ENCODE peak calls at places on chromosomes 13 and 19, in four cellular contexts. X is tibial nerve, F is right lobe of liver, L is HCT116. R is an unnamed sample.

GRCh38 chr19:28359819-28360414 is 853.0 kb downstream of the UQCRFS1 start:
- DNase-seq in X (no peak), L (no peak), F (no peak), R (no peak)

GRCh38 chr13:100394005-100394695 is 194.4 kb downstream of the GGACT start:
- DNase-seq in L (peak), X (no peak), F (no peak), R (peak)

GRCh38 chr19:43780706-43781525 is at the start of gene KCNN4:
- DNase-seq in X (no peak), L (peak), F (no peak), R (no peak)

GRCh38 chr13:48068036-48068435 is 26.9 kb downstream of the MED4 start:
- DNase-seq in X (no peak), L (no peak), F (no peak), R (no peak)

GRCh38 chr19:38952395-38953165 is 21.8 kb downstream of the MRPS12 start:
- DNase-seq in L (no peak), F (peak), X (no peak), R (peak)

GRCh38 chr13:97471721-97472120 is 37.8 kb downstream of the RAP2A start:
- DNase-seq in X (no peak), F (no peak), L (no peak), R (no peak)

GRCh38 chr19:15144046-15144646 is 36.9 kb downstream of the SYDE1 start:
- DNase-seq in L (no peak), X (no peak), F (no peak), R (no peak)

GRCh38 chr13:91988331-91988730 is 589.9 kb downstream of the GPC5 start:
- DNase-seq in X (no peak), L (no peak), F (no peak), R (no peak)

GRCh38 chr19:46378268-46378667 is 31.4 kb downstream of the PPP5C start:
- DNase-seq in X (no peak), L (no peak), F (no peak), R (no peak)

GRCh38 chr13:107867701-107868661 is 347.4 kb downstream of the LIG4 start:
- DNase-seq in X (no peak), L (no peak), F (no peak), R (no peak)

GRCh38 chr19:11843741-11844140 is 4.8 kb upstream of the ZNF439 start:
- DNase-seq in F (no peak), X (no peak), L (no peak), R (no peak)

GRCh38 chr19:31254611-31255010 is 94.6 kb downstream of the TSHZ3 start:
- DNase-seq in L (no peak), F (no peak), X (no peak), R (no peak)

GRCh38 chr19:31252476-31252875 is 96.8 kb downstream of the TSHZ3 start:
- DNase-seq in L (no peak), X (no peak), F (no peak), R (no peak)

GRCh38 chr19:31253816-31254551 is 95.3 kb downstream of the TSHZ3 start:
- DNase-seq in F (no peak), L (no peak), X (no peak), R (no peak)

GRCh38 chr19:31249217-31249616 is 100.0 kb downstream of the TSHZ3 start:
- DNase-seq in X (no peak), F (no peak), L (no peak), R (no peak)
- TF ChIP-seq CTCF in X (no peak), F (peak), L (no peak), R (no peak)

GRCh38 chr19:29682236-29682895 is 17.1 kb downstream of the PLEKHF1 start:
- DNase-seq in L (no peak), F (no peak), X (no peak), R (no peak)
- H3K4me3 ChIP-seq in L (no peak), F (no peak), X (no peak), R (no peak)

GRCh38 chr13:82655518-82655855 is 1226.8 kb downstream of the SLITRK1 start:
- DNase-seq in F (no peak), X (no peak), L (no peak), R (no peak)
- TF ChIP-seq CTCF in F (no peak), X (no peak), L (no peak), R (no peak)

DNA sequence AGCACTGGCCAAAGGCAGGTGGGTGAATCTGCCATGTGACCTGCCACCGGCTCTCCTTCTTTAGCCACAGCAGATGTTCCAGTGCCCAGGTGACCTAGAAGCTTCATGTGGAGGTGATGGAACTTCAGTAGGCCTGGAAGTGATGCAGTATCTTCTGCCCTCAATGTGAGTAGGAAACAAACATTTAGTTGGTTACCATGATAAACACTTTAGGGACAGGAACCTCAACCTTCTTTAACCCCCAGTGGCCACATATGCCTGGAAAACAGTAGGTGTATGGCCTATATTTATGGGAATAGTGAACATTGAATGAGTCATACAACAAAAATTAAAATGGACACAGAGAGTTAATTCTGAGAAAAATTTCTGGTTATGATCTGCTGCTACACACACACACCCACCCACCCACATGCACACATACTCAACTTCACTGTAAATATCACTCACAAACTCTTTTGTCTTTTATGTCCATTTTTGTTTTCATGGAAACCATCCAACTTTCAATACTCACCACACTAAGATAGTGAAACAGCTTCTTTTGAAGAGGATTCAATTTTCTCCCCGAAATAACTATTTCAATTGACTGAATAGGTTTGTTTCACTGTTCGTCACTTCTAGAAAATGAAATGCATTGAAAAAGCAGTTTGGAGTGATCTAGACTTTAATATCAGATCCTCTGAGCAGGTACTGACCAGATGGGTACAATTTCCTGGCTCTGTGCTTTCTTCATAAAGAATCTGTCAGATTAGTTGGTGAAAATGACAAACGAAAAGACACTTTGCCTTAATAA is 97.3 kb downstream of the STARD13 start:
- DNase-seq in L (no peak), X (no peak), F (no peak), R (no peak)
- H3K4me3 ChIP-seq in L (no peak), X (peak), F (no peak), R (no peak)

DNA sequence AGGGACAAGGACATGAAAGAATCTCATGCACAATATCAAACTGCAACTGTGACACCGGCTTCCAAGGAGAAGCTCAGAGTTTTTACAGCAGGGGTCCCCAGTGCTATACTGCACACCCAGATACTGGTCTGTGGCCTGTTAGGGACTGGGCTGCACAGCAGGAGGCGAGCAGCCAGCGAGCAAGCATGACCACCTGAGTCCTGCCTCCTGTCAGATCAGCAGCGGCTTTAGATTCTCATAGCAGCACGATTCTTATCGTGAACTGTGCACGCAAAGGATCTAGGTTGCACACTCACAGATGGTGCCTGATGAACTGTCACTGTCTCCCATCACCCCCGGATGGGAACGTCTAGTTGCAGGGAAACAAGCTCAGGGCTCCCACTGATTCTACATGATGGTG is 13.1 kb upstream of the CD22 start:
- DNase-seq in X (no peak), L (no peak), F (no peak), R (no peak)
- TF ChIP-seq CTCF in X (no peak), L (no peak), F (no peak), R (no peak)

GRCh38 chr13:78596701-78597550 is 6.4 kb downstream of the POU4F1 start:
- DNase-seq in L (no peak), X (no peak), F (no peak), R (no peak)
- H3K4me3 ChIP-seq in L (no peak), X (peak), F (peak), R (no peak)